ENCODE peak calls at places on chromosomes 5 and 9, in six cellular contexts. C is frontal cortex; S is NCI-H2171; T is stimulated activated CD8-positive, alpha-beta memory T cell treated with anti-CD3 and anti-CD28 coated beads, Interleukin-12 subunit alpha, Interleukin-12 subunit beta, amount 100 ng/mL, for 4 hours; J is GM04504; D is MG63. V is an unnamed sample.

GRCh38 chr9:22528485-22528884 is 81.9 kb downstream of the DMRTA1 start:
- DNase-seq in T (no peak), J (no peak), S (no peak), C (no peak), D (no peak), V (no peak)

GRCh38 chr5:9919306-9920030 is 289.3 kb upstream of the TAS2R1 start:
- DNase-seq in T (no peak), C (no peak), J (no peak), D (no peak), S (no peak), V (no peak)

GRCh38 chr5:125486634-125487033 is 740.2 kb upstream of the ZNF608 start:
- DNase-seq in T (no peak), D (no peak), C (no peak), J (no peak), S (no peak), V (no peak)

GRCh38 chr9:124747065-124747464 is 24.0 kb downstream of the NR6A1 start:
- DNase-seq in S (no peak), C (no peak), T (no peak), D (no peak), J (no peak), V (no peak)

GRCh38 chr5:166503506-166503905 is 1787.9 kb upstream of the WWC1 start:
- DNase-seq in D (no peak), S (no peak), J (no peak), C (no peak), T (no peak), V (no peak)

GRCh38 chr5:5025774-5026406 is 114.2 kb upstream of the ADAMTS16 start:
- DNase-seq in C (no peak), T (no peak), D (peak), J (no peak), S (no peak), V (no peak)

GRCh38 chr5:83256091-83256775 is 178.9 kb downstream of the XRCC4 start:
- DNase-seq in J (no peak), T (no peak), C (no peak), D (no peak), S (no peak), V (no peak)

GRCh38 chr9:126128494-126129142 is 198.0 kb upstream of the MVB12B start:
- DNase-seq in J (no peak), D (no peak), T (no peak), C (no peak), S (no peak), V (no peak)

GRCh38 chr5:150213530-150213929 is 23.7 kb downstream of the SLC6A7 start:
- DNase-seq in C (no peak), S (no peak), J (no peak), D (peak), T (no peak), V (no peak)

GRCh38 chr5:86864022-86864421 is 246.3 kb downstream of the COX7C start:
- DNase-seq in D (no peak), C (no peak), J (no peak), S (no peak), T (no peak), V (no peak)

GRCh38 chr5:86878250-86878649 is 260.5 kb downstream of the COX7C start:
- DNase-seq in D (no peak), T (no peak), C (no peak), J (no peak), S (no peak), V (no peak)

GRCh38 chr5:1031306-1031959 is 22.8 kb downstream of the NKD2 start:
- DNase-seq in C (no peak), J (no peak), T (no peak), D (no peak), S (no peak), V (no peak)

GRCh38 chr9:119370816-119371215 is 1.6 kb upstream of the BRINP1 start:
- DNase-seq in T (no peak), S (no peak), J (no peak), C (peak), D (peak), V (peak)

GRCh38 chr5:146523698-146524097 is 7.7 kb upstream of the GPR151 start:
- DNase-seq in C (no peak), S (no peak), T (no peak), J (no peak), D (no peak), V (no peak)

GRCh38 chr5:116374434-116374852 is 200.2 kb downstream of the SEMA6A start:
- DNase-seq in J (no peak), T (no peak), S (no peak), D (no peak), C (no peak), V (no peak)

GRCh38 chr9:127527560-127528268 is 76.4 kb downstream of the LRSAM1 start:
- DNase-seq in S (no peak), D (no peak), J (no peak), C (no peak), T (no peak), V (no peak)